ENCODE peak calls at places on chromosome 4, in eight cellular contexts. T is GM20000, L is T-helper 9 cell, Q is HS-27A, N is fibroblast of lung, V is T-helper 2 cell, D is astrocyte of the hippocampus, Y is H4. M is an unnamed sample.

GRCh38 chr4:6316461-6317003 is 46.9 kb downstream of the WFS1 start:
- DNase-seq in T (no peak), L (no peak), Q (no peak), N (no peak), V (no peak), D (no peak), Y (no peak), M (no peak)

GRCh38 chr4:83257811-83258210 is 26.8 kb downstream of the COQ2 start:
- DNase-seq in T (no peak), L (no peak), Q (no peak), N (no peak), V (no peak), D (no peak), Y (no peak), M (no peak)

GRCh38 chr4:168621806-168622589 is 125.1 kb downstream of the PALLD start:
- DNase-seq in T (no peak), L (no peak), Q (no peak), N (peak; percentile 36), V (no peak), D (peak; percentile 93), Y (peak; percentile 19), M (no peak)

GRCh38 chr4:89204624-89205023 is 93.3 kb downstream of the TIGD2 start:
- DNase-seq in T (no peak), L (no peak), Q (no peak), N (peak; percentile 11), V (no peak), D (no peak), Y (no peak), M (no peak)

GRCh38 chr4:146247356-146247755 is 33.0 kb downstream of the REELD1 start:
- DNase-seq in T (no peak), L (no peak), Q (no peak), N (no peak), V (no peak), D (no peak), Y (no peak), M (no peak)

GRCh38 chr4:3340703-3341088 is 47.9 kb downstream of the RGS12 start:
- DNase-seq in T (no peak), L (no peak), Q (no peak), N (no peak), V (no peak), D (no peak), Y (no peak), M (no peak)

GRCh38 chr4:4384837-4385236 is 2.1 kb upstream of the NSG1 start:
- DNase-seq in T (no peak), L (no peak), Q (no peak), N (no peak), V (no peak), D (peak; percentile 25), Y (peak; percentile 39), M (no peak)

GRCh38 chr4:168707205-168707604 is 210.4 kb downstream of the PALLD start:
- DNase-seq in T (no peak), L (no peak), Q (no peak), N (no peak), V (no peak), D (peak; percentile 70), Y (no peak), M (no peak)

GRCh38 chr4:147288512-147288911 is 192.4 kb upstream of the EDNRA start:
- DNase-seq in T (no peak), L (no peak), Q (no peak), N (no peak), V (no peak), D (no peak), Y (no peak), M (no peak)

GRCh38 chr4:74654230-74654681 is 140.1 kb downstream of the BTC start:
- DNase-seq in T (no peak), L (no peak), Q (no peak), N (no peak), V (no peak), D (no peak), Y (no peak), M (no peak)

GRCh38 chr4:10461091-10461849 is 4.0 kb upstream of the ZNF518B start:
- DNase-seq in T (peak; percentile 93), L (peak; percentile 56), Q (no peak), N (peak; percentile 55), V (peak; percentile 55), D (peak; percentile 87), Y (no peak), M (peak; percentile 91)